ENCODE peak calls at places on chromosome 9, in five cellular contexts. D is AG09309, P is HS-27A, H is thoracic aorta, R is lower lobe of right lung. A is an unnamed sample.

GRCh38 chr9:89564257-89564878 is 40.4 kb upstream of the GADD45G start:
- DNase-seq in D (no peak), P (no peak), H (no peak), R (no peak), A (peak)

GRCh38 chr9:89080193-89080592 is 88.9 kb downstream of the S1PR3 start:
- DNase-seq in D (no peak), P (no peak), H (no peak), R (no peak), A (no peak)

GRCh38 chr9:83582026-83582425 is 40.9 kb upstream of the IDNK start:
- DNase-seq in D (peak), P (no peak), H (no peak), R (no peak), A (no peak)

GRCh38 chr9:84189901-84190300 is 150.7 kb downstream of the SLC28A3 start:
- DNase-seq in D (no peak), P (no peak), H (no peak), R (no peak), A (no peak)

GRCh38 chr9:109925810-109926209 is 145.8 kb downstream of the PALM2AKAP2 start:
- DNase-seq in D (no peak), P (no peak), H (no peak), R (no peak), A (no peak)

GRCh38 chr9:12809720-12810119 is 34.9 kb downstream of the LURAP1L start:
- DNase-seq in D (no peak), P (no peak), H (no peak), R (no peak), A (no peak)

GRCh38 chr9:126957687-126958053 is 43.1 kb downstream of the RALGPS1 start:
- DNase-seq in D (no peak), P (peak), H (no peak), R (no peak), A (no peak)

GRCh38 chr9:91915524-91916266 is 34.3 kb downstream of the ROR2 start:
- DNase-seq in D (no peak), P (no peak), H (no peak), R (no peak), A (no peak)

GRCh38 chr9:33161011-33161588 is 6.0 kb downstream of the B4GALT1 start:
- DNase-seq in D (peak), P (peak), H (no peak), R (peak), A (peak)

GRCh38 chr9:129081388-129081889 is 528 bp downstream of the DOLPP1 start:
- DNase-seq in D (no peak), P (peak), H (no peak), R (peak), A (no peak)

GRCh38 chr9:42386477-42386876 is 203.0 kb downstream of the SPATA31A6 start:
- DNase-seq in D (no peak), P (no peak), H (no peak), R (no peak), A (no peak)

GRCh38 chr9:128828267-128828666 is 1.3 kb downstream of the SPOUT1 start:
- DNase-seq in D (no peak), P (no peak), H (no peak), R (no peak), A (no peak)

GRCh38 chr9:81777514-81777913 is 88.2 kb upstream of the TLE1 start:
- DNase-seq in D (no peak), P (no peak), H (no peak), R (no peak), A (no peak)

GRCh38 chr9:92669527-92669889 is 423 bp downstream of the IPPK start:
- DNase-seq in D (no peak), P (no peak), H (no peak), R (peak), A (peak)

GRCh38 chr9:115864581-115864980 is 289.0 kb upstream of the PAPPA start:
- DNase-seq in D (no peak), P (no peak), H (no peak), R (no peak), A (no peak)

GRCh38 chr9:72615931-72616330 is 94.5 kb downstream of the TMC1 start:
- DNase-seq in D (no peak), P (no peak), H (no peak), R (no peak), A (no peak)

GRCh38 chr9:91006046-91006445 is 204.4 kb downstream of the SYK start:
- DNase-seq in D (no peak), P (no peak), H (no peak), R (no peak), A (no peak)